ENCODE peak calls at places on chromosomes 2 and 18, in six cellular contexts. F is ovary, A is A549, O is H54, N is breast epithelium, Y is HCT116. R is an unnamed sample.
A peak's percentile ranks its signal among the peaks of the same experiment; 100 is the strongest.

GRCh38 chr2:180579388-180579787 is 401.0 kb upstream of the UBE2E3 start:
- DNase-seq in A (no peak), N (no peak), O (no peak), Y (no peak), F (no peak), R (no peak)

GRCh38 chr2:25043241-25043867 is 1.5 kb downstream of the EFR3B start:
- DNase-seq in Y (no peak), N (no peak), O (peak; percentile 88), F (no peak), A (peak; percentile 62), R (no peak)

GRCh38 chr2:176664478-176664877 is 395.2 kb downstream of the MTX2 start:
- DNase-seq in F (no peak), Y (no peak), A (no peak), O (no peak), N (no peak), R (no peak)

GRCh38 chr2:43300781-43301586 is 74.6 kb upstream of the ZFP36L2 start:
- DNase-seq in O (no peak), Y (no peak), N (no peak), F (peak; percentile 51), A (no peak), R (no peak)

GRCh38 chr2:210660751-210661150 is 104.4 kb downstream of the CPS1 start:
- DNase-seq in A (no peak), O (no peak), F (no peak), Y (no peak), N (no peak), R (no peak)

GRCh38 chr18:38033282-38033681 is 467.7 kb upstream of the CELF4 start:
- DNase-seq in O (no peak), Y (no peak), A (no peak), F (no peak), N (no peak), R (no peak)

GRCh38 chr18:3879114-3879835 is 429.3 kb downstream of the TGIF1 start:
- DNase-seq in Y (no peak), N (no peak), O (no peak), F (no peak), A (no peak), R (no peak)

GRCh38 chr2:74927617-74928016 is 30.8 kb upstream of the POLE4 start:
- DNase-seq in N (no peak), Y (no peak), O (no peak), A (no peak), F (no peak), R (no peak)

GRCh38 chr2:207045531-207045930 is 106.2 kb downstream of the CPO start:
- DNase-seq in O (no peak), N (no peak), F (no peak), Y (no peak), A (no peak), R (no peak)

GRCh38 chr18:8423051-8423558 is 186.1 kb upstream of the RAB12 start:
- DNase-seq in F (no peak), Y (peak; percentile 15), N (no peak), O (peak; percentile 35), A (no peak), R (no peak)

GRCh38 chr2:197497301-197497700 is 2.3 kb downstream of the HSPD1 start:
- DNase-seq in O (no peak), N (no peak), F (no peak), A (no peak), Y (no peak), R (no peak)

GRCh38 chr2:197500503-197501179 is 462 bp downstream of the HSPE1 start:
- DNase-seq in Y (no peak), A (no peak), N (no peak), O (no peak), F (no peak), R (no peak)

GRCh38 chr2:197498627-197498936 is 1.1 kb downstream of the HSPD1 start:
- DNase-seq in F (no peak), O (no peak), Y (no peak), N (no peak), A (no peak), R (no peak)

GRCh38 chr2:197499594-197500502 is at the start of the genes HSPD1 and HSPE1:
- DNase-seq in Y (peak; percentile 99), N (peak; percentile 96), F (peak; percentile 98), A (peak; percentile 84), O (peak; percentile 85), R (peak; percentile 98)

GRCh38 chr2:197498937-197499593 is 575 bp downstream of the HSPD1 start:
- DNase-seq in O (no peak), N (peak; percentile 60), F (peak; percentile 71), A (no peak), Y (no peak), R (peak; percentile 70)
- TF ChIP-seq POLR2A in O (no peak), N (no peak), F (no peak), A (no peak), Y (no peak), R (peak; percentile 56)

GRCh38 chr2:199405241-199405640 is 52.5 kb downstream of the SATB2 start:
- DNase-seq in F (no peak), O (peak; percentile 7), A (no peak), Y (peak; percentile 27), N (no peak), R (no peak)

GRCh38 chr2:199407421-199407820 is 50.3 kb downstream of the SATB2 start:
- DNase-seq in N (no peak), A (no peak), F (no peak), Y (no peak), O (no peak), R (no peak)

GRCh38 chr2:199414465-199414864 is 43.3 kb downstream of the SATB2 start:
- DNase-seq in N (no peak), F (no peak), Y (no peak), A (no peak), O (no peak), R (no peak)

GRCh38 chr2:199409705-199410104 is 48.0 kb downstream of the SATB2 start:
- DNase-seq in N (no peak), Y (no peak), F (no peak), O (no peak), A (no peak), R (no peak)

GRCh38 chr2:199410130-199410529 is 47.6 kb downstream of the SATB2 start:
- DNase-seq in F (no peak), Y (no peak), N (no peak), A (no peak), O (no peak), R (no peak)
- TF ChIP-seq POLR2A in F (no peak), Y (no peak), N (no peak), A (no peak), O (no peak), R (no peak)

GRCh38 chr2:96241901-96242611 is 23.7 kb downstream of the TMEM127 start:
- DNase-seq in N (no peak), A (no peak), Y (no peak), O (peak; percentile 71), F (no peak), R (peak; percentile 72)
- TF ChIP-seq POLR2A in N (no peak), A (no peak), Y (no peak), O (no peak), F (no peak), R (no peak)

DNA sequence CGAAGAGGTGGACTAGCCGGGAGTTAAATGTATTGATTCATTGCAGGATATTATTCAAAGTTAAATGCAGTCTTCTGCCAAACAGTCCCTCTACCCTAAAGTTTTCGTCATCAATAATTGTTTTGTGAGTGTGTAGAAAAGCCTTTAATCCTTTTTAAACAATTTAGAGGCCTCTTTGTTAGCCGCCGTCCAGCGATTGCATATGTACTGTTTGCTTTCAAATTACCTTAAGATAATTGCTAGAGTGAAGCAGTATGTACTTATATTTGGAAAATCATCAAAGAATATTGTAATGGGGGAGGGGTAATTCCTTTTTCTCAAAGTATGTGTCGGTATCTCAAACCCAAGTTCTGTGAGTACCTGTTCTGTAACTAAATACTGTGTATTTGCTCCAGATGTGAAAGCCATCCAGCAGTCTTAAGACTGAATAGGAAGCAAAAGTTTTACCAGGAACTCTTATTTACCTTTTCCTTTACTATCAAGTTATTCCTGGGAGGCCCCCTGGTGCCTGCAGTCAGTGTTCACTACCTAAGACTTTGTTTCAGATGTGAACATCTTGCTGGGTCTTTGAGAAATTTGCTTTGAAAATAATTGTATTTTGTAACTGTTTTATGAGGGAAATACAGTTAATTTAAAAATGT is 1.5 kb downstream of the PPP1CB start:
- DNase-seq in Y (peak; percentile 42), N (peak; percentile 68), F (peak; percentile 67), A (peak; percentile 69), O (peak; percentile 23), R (peak; percentile 57)
- TF ChIP-seq POLR2A in Y (no peak), N (no peak), F (peak; percentile 24), A (no peak), O (no peak), R (no peak)

R was measured in adrenal gland.